ENCODE peak calls at places on chromosome 22, in ten cellular contexts. Z, K, S, T, H, V, X, O, G and W are unnamed samples.

GRCh38 chr22:43956805-43957463 is 1.7 kb downstream of the SAMM50 start:
- DNase-seq in T (no peak), Z (no peak), G (no peak), K (no peak), O (no peak), S (no peak), H (no peak), X (no peak), V (no peak), W (no peak)

GRCh38 chr22:37566329-37566837 is 6.1 kb downstream of the CDC42EP1 start:
- DNase-seq in S (no peak), K (no peak), H (peak), V (no peak), O (no peak), Z (no peak), X (peak), G (no peak), T (peak), W (no peak)

GRCh38 chr22:45223304-45224117 is 17.2 kb downstream of the KIAA0930 start:
- DNase-seq in V (no peak), G (no peak), K (no peak), O (no peak), X (no peak), H (no peak), T (no peak), S (no peak), Z (no peak), W (no peak)

GRCh38 chr22:26555478-26555877 is 34.5 kb downstream of the TPST2 start:
- DNase-seq in T (no peak), S (no peak), X (no peak), V (no peak), Z (no peak), K (no peak), O (no peak), G (peak), H (no peak), W (no peak)

GRCh38 chr22:36052505-36052941 is 23.9 kb upstream of the RBFOX2 start:
- DNase-seq in S (no peak), Z (no peak), T (peak), X (no peak), K (peak), V (peak), H (no peak), G (no peak), O (no peak), W (no peak)

GRCh38 chr22:40541300-40541699 is 95.2 kb downstream of the MRTFA start:
- DNase-seq in G (no peak), K (no peak), H (no peak), S (peak), Z (no peak), O (no peak), T (peak), X (no peak), V (no peak), W (no peak)

GRCh38 chr22:17944205-17944725 is 80.1 kb downstream of the MICAL3 start:
- DNase-seq in O (no peak), G (no peak), Z (no peak), S (no peak), X (no peak), V (no peak), T (no peak), H (no peak), K (no peak), W (no peak)

GRCh38 chr22:23777776-23778575 is 5.3 kb downstream of the MMP11 start:
- DNase-seq in H (no peak), Z (no peak), X (no peak), T (no peak), O (no peak), V (no peak), K (no peak), S (no peak), G (peak), W (no peak)

GRCh38 chr22:20026204-20026908 is 5.4 kb downstream of the TANGO2 start:
- DNase-seq in K (no peak), X (no peak), H (no peak), S (no peak), V (no peak), Z (no peak), O (no peak), T (no peak), G (no peak), W (no peak)

GRCh38 chr22:46004105-46004866 is 27.3 kb upstream of the WNT7B start:
- DNase-seq in V (no peak), T (no peak), S (no peak), X (no peak), Z (no peak), G (peak), O (no peak), K (no peak), H (no peak), W (no peak)

GRCh38 chr22:32574397-32574796 is 99.8 kb downstream of the FBXO7 start:
- DNase-seq in K (no peak), T (no peak), H (no peak), X (no peak), O (no peak), G (no peak), Z (no peak), S (no peak), V (no peak), W (no peak)

GRCh38 chr22:25395915-25396314 is 168.6 kb upstream of the GRK3 start:
- DNase-seq in K (no peak), O (no peak), G (no peak), T (no peak), S (no peak), X (no peak), H (no peak), Z (no peak), V (no peak), W (no peak)

GRCh38 chr22:31081963-31082605 is 966 bp downstream of the SMTN start:
- DNase-seq in K (no peak), X (no peak), G (no peak), S (no peak), T (no peak), Z (no peak), H (no peak), O (no peak), V (no peak), W (peak)

GRCh38 chr22:19514831-19515565 is 9.2 kb downstream of the CLDN5 start:
- DNase-seq in S (no peak), V (no peak), G (no peak), H (no peak), Z (no peak), X (no peak), K (no peak), T (no peak), O (no peak), W (no peak)

GRCh38 chr22:20069331-20070042 is 10.6 kb upstream of the DGCR8 start:
- DNase-seq in H (no peak), O (no peak), T (no peak), Z (no peak), X (no peak), S (no peak), K (no peak), V (no peak), G (no peak), W (no peak)

GRCh38 chr22:44396727-44397722 is 84.3 kb upstream of the SHISAL1 start:
- DNase-seq in G (no peak), X (no peak), V (peak), O (peak), S (no peak), H (peak), Z (peak), T (no peak), K (no peak), W (no peak)

GRCh38 chr22:27625769-27626674 is 175.5 kb downstream of the MN1 start:
- DNase-seq in G (no peak), V (no peak), O (no peak), S (no peak), H (no peak), X (no peak), K (no peak), Z (peak), T (no peak), W (no peak)

GRCh38 chr22:44622147-44622427 is 79.9 kb upstream of the PRR5 start:
- DNase-seq in S (no peak), H (no peak), Z (no peak), X (peak), G (no peak), T (peak), K (peak), O (peak), V (no peak), W (no peak)

GRCh38 chr22:46467006-46467405 is 70.4 kb downstream of the CELSR1 start:
- DNase-seq in S (no peak), X (no peak), H (no peak), Z (no peak), V (no peak), K (no peak), T (no peak), G (no peak), O (no peak), W (no peak)

GRCh38 chr22:18997925-18998315 is 61.8 kb upstream of the PRODH start:
- DNase-seq in T (no peak), X (no peak), Z (no peak), V (no peak), S (no peak), O (no peak), G (no peak), K (no peak), H (no peak), W (no peak)

GRCh38 chr22:32660292-32660691 is 141.2 kb upstream of the TIMP3 start:
- DNase-seq in X (peak), T (peak), K (peak), S (no peak), H (peak), V (peak), Z (peak), O (peak), G (peak), W (peak)

GRCh38 chr22:45335021-45335818 is 25.5 kb downstream of the FAM118A start:
- DNase-seq in X (no peak), Z (peak), K (no peak), S (no peak), G (peak), T (no peak), O (peak), V (no peak), H (no peak), W (no peak)

GRCh38 chr22:30564766-30565118 is 9.7 kb downstream of the GAL3ST1 start:
- DNase-seq in G (no peak), O (no peak), S (no peak), H (no peak), T (no peak), Z (no peak), X (no peak), V (no peak), K (no peak), W (no peak)

GRCh38 chr22:49305966-49306631 is 521.6 kb downstream of the BRD1 start:
- DNase-seq in H (peak), G (no peak), V (peak), T (no peak), S (no peak), X (no peak), O (peak), K (no peak), Z (peak), W (no peak)

GRCh38 chr22:29510542-29510941 is 30.5 kb downstream of the NEFH start:
- DNase-seq in V (no peak), O (no peak), K (no peak), X (no peak), G (no peak), H (no peak), S (no peak), T (no peak), Z (no peak), W (no peak)